ENCODE peak calls at places on chromosomes 1 and 21, in six cellular contexts. One of them, this sample, is unnamed.

GRCh38 chr1:18243503-18244175 is 136.0 kb downstream of the IGSF21 start:
- DNase-seq in GM12892: no peak
- DNase-seq in SK-N-SH: no peak
- DNase-seq in H1: no peak
- DNase-seq in K562: no peak
- DNase-seq in GM12878: no peak
- DNase-seq in this sample: no peak

GRCh38 chr1:147389532-147390184 is 147.2 kb downstream of the CHD1L start:
- DNase-seq in GM12892: peak
- DNase-seq in SK-N-SH: peak
- DNase-seq in H1: peak
- DNase-seq in K562: peak
- DNase-seq in GM12878: no peak
- DNase-seq in this sample: peak

GRCh38 chr1:186059311-186059710 is 315.7 kb downstream of the TPR start:
- DNase-seq in GM12892: no peak
- DNase-seq in SK-N-SH: no peak
- DNase-seq in H1: no peak
- DNase-seq in K562: no peak
- DNase-seq in GM12878: no peak
- DNase-seq in this sample: no peak

GRCh38 chr1:244794071-244794470 is 41.4 kb upstream of the COX20 start:
- DNase-seq in GM12892: no peak
- DNase-seq in SK-N-SH: no peak
- DNase-seq in H1: no peak
- DNase-seq in K562: no peak
- DNase-seq in GM12878: no peak
- DNase-seq in this sample: no peak

GRCh38 chr1:154837679-154838171 is 32.4 kb downstream of the KCNN3 start:
- DNase-seq in GM12892: peak
- DNase-seq in SK-N-SH: no peak
- DNase-seq in H1: no peak
- DNase-seq in K562: no peak
- DNase-seq in GM12878: no peak
- DNase-seq in this sample: peak

GRCh38 chr1:54095543-54096286 is 42.3 kb downstream of the TCEANC2 start:
- DNase-seq in GM12892: no peak
- DNase-seq in SK-N-SH: peak
- DNase-seq in H1: no peak
- DNase-seq in K562: no peak
- DNase-seq in GM12878: no peak
- DNase-seq in this sample: no peak

GRCh38 chr1:217542837-217543236 is 88.1 kb downstream of the GPATCH2 start:
- DNase-seq in GM12892: no peak
- DNase-seq in SK-N-SH: no peak
- DNase-seq in H1: no peak
- DNase-seq in K562: no peak
- DNase-seq in GM12878: peak
- DNase-seq in this sample: no peak

GRCh38 chr1:214637722-214638473 is 34.9 kb downstream of the CENPF start:
- DNase-seq in GM12892: no peak
- DNase-seq in SK-N-SH: no peak
- DNase-seq in H1: no peak
- DNase-seq in K562: peak
- DNase-seq in GM12878: no peak
- DNase-seq in this sample: no peak

GRCh38 chr1:115237507-115237906 is 100.5 kb downstream of the NGF start:
- DNase-seq in GM12892: no peak
- DNase-seq in SK-N-SH: no peak
- DNase-seq in H1: no peak
- DNase-seq in K562: no peak
- DNase-seq in GM12878: no peak
- DNase-seq in this sample: no peak

GRCh38 chr1:39681294-39681693 is 9.4 kb upstream of the NT5C1A start:
- DNase-seq in GM12892: no peak
- DNase-seq in SK-N-SH: no peak
- DNase-seq in H1: no peak
- DNase-seq in K562: no peak
- DNase-seq in GM12878: no peak
- DNase-seq in this sample: no peak

GRCh38 chr1:75265792-75266191 is 131.6 kb downstream of the LHX8 start:
- DNase-seq in GM12892: no peak
- DNase-seq in SK-N-SH: peak
- DNase-seq in H1: no peak
- DNase-seq in K562: peak
- DNase-seq in GM12878: peak
- DNase-seq in this sample: no peak

GRCh38 chr1:184160236-184160635 is 108.7 kb downstream of the TSEN15 start:
- DNase-seq in GM12892: no peak
- DNase-seq in SK-N-SH: no peak
- DNase-seq in H1: no peak
- DNase-seq in K562: no peak
- DNase-seq in GM12878: peak
- DNase-seq in this sample: no peak

GRCh38 chr21:46191257-46191685 is 7.0 kb upstream of the SPATC1L start:
- DNase-seq in GM12892: peak
- DNase-seq in SK-N-SH: peak
- DNase-seq in H1: no peak
- DNase-seq in K562: no peak
- DNase-seq in GM12878: no peak
- DNase-seq in this sample: no peak

GRCh38 chr1:88221396-88221795 is 462.7 kb upstream of the PKN2 start:
- DNase-seq in GM12892: no peak
- DNase-seq in SK-N-SH: no peak
- DNase-seq in H1: no peak
- DNase-seq in K562: no peak
- DNase-seq in GM12878: no peak
- DNase-seq in this sample: no peak

GRCh38 chr1:157104598-157105293 is 5.1 kb upstream of the ETV3L start:
- DNase-seq in GM12892: no peak
- DNase-seq in SK-N-SH: no peak
- DNase-seq in H1: no peak
- DNase-seq in K562: no peak
- DNase-seq in GM12878: no peak
- DNase-seq in this sample: no peak

GRCh38 chr1:61450454-61451213 is 274.3 kb downstream of the TM2D1 start:
- DNase-seq in GM12892: no peak
- DNase-seq in SK-N-SH: no peak
- DNase-seq in H1: no peak
- DNase-seq in K562: no peak
- DNase-seq in GM12878: no peak
- DNase-seq in this sample: no peak

GRCh38 chr1:183590225-183591191 is at the start of gene NCF2:
- DNase-seq in GM12892: peak
- DNase-seq in SK-N-SH: no peak
- DNase-seq in H1: no peak
- DNase-seq in K562: no peak
- DNase-seq in GM12878: peak
- DNase-seq in this sample: peak

GRCh38 chr1:209755926-209756607 is at the start of gene TRAF3IP3:
- DNase-seq in GM12892: peak
- DNase-seq in SK-N-SH: no peak
- DNase-seq in H1: no peak
- DNase-seq in K562: no peak
- DNase-seq in GM12878: peak
- DNase-seq in this sample: peak

GRCh38 chr1:29501227-29501976 is 265.1 kb downstream of the PTPRU start:
- DNase-seq in GM12892: no peak
- DNase-seq in SK-N-SH: no peak
- DNase-seq in H1: peak
- DNase-seq in K562: no peak
- DNase-seq in GM12878: no peak
- DNase-seq in this sample: no peak

GRCh38 chr21:41819236-41819855 is 52.5 kb upstream of the RIPK4 start:
- DNase-seq in GM12892: no peak
- DNase-seq in SK-N-SH: no peak
- DNase-seq in H1: no peak
- DNase-seq in K562: no peak
- DNase-seq in GM12878: no peak
- DNase-seq in this sample: no peak

GRCh38 chr1:6923955-6924890 is 139.0 kb downstream of the CAMTA1 start:
- DNase-seq in GM12892: no peak
- DNase-seq in SK-N-SH: no peak
- DNase-seq in H1: no peak
- DNase-seq in K562: no peak
- DNase-seq in GM12878: no peak
- DNase-seq in this sample: no peak

GRCh38 chr1:57112148-57112547 is 146.3 kb upstream of the C8B start:
- DNase-seq in GM12892: no peak
- DNase-seq in SK-N-SH: no peak
- DNase-seq in H1: no peak
- DNase-seq in K562: no peak
- DNase-seq in GM12878: no peak
- DNase-seq in this sample: no peak
- TF ChIP-seq POLR2AphosphoS5 in GM12892: no peak
- TF ChIP-seq POLR2AphosphoS5 in SK-N-SH: no peak
- TF ChIP-seq POLR2AphosphoS5 in H1: no peak
- TF ChIP-seq POLR2AphosphoS5 in K562: no peak
- TF ChIP-seq POLR2AphosphoS5 in GM12878: no peak
- TF ChIP-seq POLR2AphosphoS5 in this sample: no peak

GRCh38 chr1:35576061-35576765 is 3.1 kb downstream of the TFAP2E start:
- DNase-seq in GM12892: no peak
- DNase-seq in SK-N-SH: no peak
- DNase-seq in H1: no peak
- DNase-seq in K562: no peak
- DNase-seq in GM12878: no peak
- DNase-seq in this sample: no peak
- TF ChIP-seq TAF1 in GM12892: no peak
- TF ChIP-seq TAF1 in SK-N-SH: no peak
- TF ChIP-seq TAF1 in H1: no peak
- TF ChIP-seq TAF1 in K562: no peak
- TF ChIP-seq TAF1 in GM12878: no peak
- TF ChIP-seq TAF1 in this sample: no peak

GRCh38 chr1:9629445-9630201 is 21.9 kb upstream of the PIK3CD start:
- DNase-seq in GM12892: no peak
- DNase-seq in SK-N-SH: no peak
- DNase-seq in H1: no peak
- DNase-seq in K562: no peak
- DNase-seq in GM12878: peak
- DNase-seq in this sample: no peak
- TF ChIP-seq POLR2AphosphoS5 in GM12892: peak
- TF ChIP-seq POLR2AphosphoS5 in SK-N-SH: no peak
- TF ChIP-seq POLR2AphosphoS5 in H1: no peak
- TF ChIP-seq POLR2AphosphoS5 in K562: no peak
- TF ChIP-seq POLR2AphosphoS5 in GM12878: peak
- TF ChIP-seq POLR2AphosphoS5 in this sample: no peak

GRCh38 chr1:100359139-100359538 is 6.8 kb downstream of the CDC14A start:
- DNase-seq in GM12892: no peak
- DNase-seq in SK-N-SH: no peak
- DNase-seq in H1: no peak
- DNase-seq in K562: no peak
- DNase-seq in GM12878: no peak
- DNase-seq in this sample: no peak

GRCh38 chr1:100362821-100363466 is 10.6 kb downstream of the CDC14A start:
- DNase-seq in GM12892: no peak
- DNase-seq in SK-N-SH: peak
- DNase-seq in H1: no peak
- DNase-seq in K562: peak
- DNase-seq in GM12878: no peak
- DNase-seq in this sample: no peak

GRCh38 chr1:100361249-100362089 is 9.2 kb downstream of the CDC14A start:
- DNase-seq in GM12892: no peak
- DNase-seq in SK-N-SH: no peak
- DNase-seq in H1: no peak
- DNase-seq in K562: no peak
- DNase-seq in GM12878: no peak
- DNase-seq in this sample: no peak

GRCh38 chr1:100358210-100358609 is 5.9 kb downstream of the CDC14A start:
- DNase-seq in GM12892: no peak
- DNase-seq in SK-N-SH: peak
- DNase-seq in H1: no peak
- DNase-seq in K562: no peak
- DNase-seq in GM12878: no peak
- DNase-seq in this sample: no peak

GRCh38 chr1:100360790-100361232 is 8.5 kb downstream of the CDC14A start:
- DNase-seq in GM12892: no peak
- DNase-seq in SK-N-SH: no peak
- DNase-seq in H1: no peak
- DNase-seq in K562: peak
- DNase-seq in GM12878: no peak
- DNase-seq in this sample: no peak
- TF ChIP-seq TAF1 in GM12892: no peak
- TF ChIP-seq TAF1 in SK-N-SH: no peak
- TF ChIP-seq TAF1 in H1: no peak
- TF ChIP-seq TAF1 in K562: no peak
- TF ChIP-seq TAF1 in GM12878: no peak
- TF ChIP-seq TAF1 in this sample: no peak

DNA sequence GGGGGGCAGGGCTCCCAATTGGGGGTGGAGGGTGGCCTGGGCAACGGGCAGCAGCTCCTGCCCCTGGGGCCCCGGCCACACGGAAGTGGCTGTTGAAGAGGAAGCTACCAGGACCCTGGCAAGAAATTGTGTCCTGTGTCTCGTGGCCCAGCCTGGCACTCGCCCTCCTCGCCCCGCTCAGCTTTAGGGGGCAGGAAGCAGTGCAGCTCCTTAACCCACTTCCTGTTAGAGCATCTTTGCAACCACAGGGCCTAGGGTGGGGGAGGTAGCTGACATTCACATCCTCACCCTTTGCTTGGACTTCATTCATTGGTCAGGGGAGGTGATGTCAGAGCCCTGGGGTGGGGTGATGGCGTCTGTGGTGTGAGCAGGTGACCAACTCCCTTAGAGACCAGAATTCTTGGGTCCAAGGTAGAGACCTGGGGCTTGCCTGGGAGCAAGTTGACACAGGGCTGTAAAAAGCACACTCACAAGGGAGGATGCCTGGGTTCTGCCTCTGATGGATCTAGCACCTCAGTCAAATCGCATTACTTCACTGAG is at the start of gene ARHGAP30:
- DNase-seq in GM12892: peak
- DNase-seq in SK-N-SH: no peak
- DNase-seq in H1: no peak
- DNase-seq in K562: peak
- DNase-seq in GM12878: peak
- DNase-seq in this sample: peak
- TF ChIP-seq POLR2AphosphoS5 in GM12892: peak
- TF ChIP-seq POLR2AphosphoS5 in SK-N-SH: no peak
- TF ChIP-seq POLR2AphosphoS5 in H1: peak
- TF ChIP-seq POLR2AphosphoS5 in K562: no peak
- TF ChIP-seq POLR2AphosphoS5 in GM12878: peak
- TF ChIP-seq POLR2AphosphoS5 in this sample: peak